ENCODE peak calls at places on chromosomes 2 and 18, in four cellular contexts. Q is activated naive CD4-positive, alpha-beta T cell; M is activated CD8-positive, alpha-beta memory T cell treated with anti-CD3 and anti-CD28 coated beads for 24 hours; X is stimulated activated CD8-positive, alpha-beta memory T cell treated with anti-CD3 and anti-CD28 coated beads, Interleukin-4, amount 100 ng/mL, for 4 hours. L is an unnamed sample.

GRCh38 chr2:189798312-189799029 is 14.2 kb downstream of the PMS1 start:
- DNase-seq in M (no peak), Q (no peak), X (no peak), L (no peak)

GRCh38 chr18:13268035-13268700 is 49.6 kb downstream of the LDLRAD4 start:
- DNase-seq in Q (no peak), X (no peak), M (peak), L (no peak)

GRCh38 chr2:46232860-46233259 is 64.3 kb upstream of the EPAS1 start:
- DNase-seq in M (no peak), Q (no peak), X (no peak), L (peak)

GRCh38 chr2:224843141-224843540 is 127.0 kb upstream of the CCDC195 start:
- DNase-seq in X (no peak), M (no peak), Q (no peak), L (no peak)

GRCh38 chr2:239758325-239758877 is 266.7 kb downstream of the NDUFA10 start:
- DNase-seq in X (no peak), Q (no peak), M (no peak), L (no peak)

GRCh38 chr2:117631141-117631540 is 183.3 kb upstream of the DDX18 start:
- DNase-seq in M (no peak), X (no peak), Q (no peak), L (no peak)

GRCh38 chr2:28702415-28702859 is 49.2 kb upstream of the PPP1CB start:
- DNase-seq in X (no peak), Q (no peak), M (no peak), L (no peak)

GRCh38 chr2:56741601-56742102 is 557.9 kb downstream of the CCDC85A start:
- DNase-seq in X (no peak), Q (no peak), M (no peak), L (no peak)

GRCh38 chr2:241279413-241279812 is 36.1 kb downstream of the HDLBP start:
- DNase-seq in X (no peak), M (no peak), Q (no peak), L (no peak)

GRCh38 chr18:58993260-58993659 is 128.6 kb downstream of the ZNF532 start:
- DNase-seq in X (no peak), Q (no peak), M (no peak), L (no peak)